ENCODE peak calls at places on chromosomes 13 and 19, in six cellular contexts. One of them, this sample, is unnamed.

GRCh38 chr13:54433511-54434206 is 1405.0 kb downstream of the OLFM4 start:
- DNase-seq in pancreas: no peak
- DNase-seq in fibroblast of mammary gland: no peak
- DNase-seq in AG09309: no peak
- DNase-seq in mesothelial cell of epicardium: no peak
- DNase-seq in gastrocnemius medialis: no peak
- DNase-seq in this sample: no peak

GRCh38 chr13:114132419-114133121 is at the start of gene RASA3:
- DNase-seq in mesothelial cell of epicardium: peak; percentile 76
- DNase-seq in gastrocnemius medialis: peak; percentile 58
- DNase-seq in pancreas: peak; percentile 88
- DNase-seq in AG09309: no peak
- DNase-seq in fibroblast of mammary gland: peak; percentile 68
- DNase-seq in this sample: peak; percentile 78

GRCh38 chr19:480016-480855 is 16.1 kb upstream of the MADCAM1 start:
- DNase-seq in fibroblast of mammary gland: peak; percentile 55
- DNase-seq in gastrocnemius medialis: no peak
- DNase-seq in AG09309: no peak
- DNase-seq in mesothelial cell of epicardium: peak; percentile 68
- DNase-seq in pancreas: peak; percentile 89
- DNase-seq in this sample: peak; percentile 12

GRCh38 chr19:55418185-55418584 is 10.6 kb upstream of the UBE2S start:
- DNase-seq in AG09309: peak; percentile 62
- DNase-seq in pancreas: no peak
- DNase-seq in fibroblast of mammary gland: peak; percentile 85
- DNase-seq in mesothelial cell of epicardium: peak; percentile 71
- DNase-seq in gastrocnemius medialis: no peak
- DNase-seq in this sample: peak; percentile 82

GRCh38 chr19:32543107-32543900 is 37.7 kb upstream of the PDCD5 start:
- DNase-seq in fibroblast of mammary gland: no peak
- DNase-seq in mesothelial cell of epicardium: no peak
- DNase-seq in AG09309: no peak
- DNase-seq in gastrocnemius medialis: no peak
- DNase-seq in pancreas: no peak
- DNase-seq in this sample: no peak

GRCh38 chr13:24277721-24278120 is 31.7 kb upstream of the C1QTNF9 start:
- DNase-seq in pancreas: no peak
- DNase-seq in fibroblast of mammary gland: no peak
- DNase-seq in AG09309: no peak
- DNase-seq in gastrocnemius medialis: no peak
- DNase-seq in mesothelial cell of epicardium: no peak
- DNase-seq in this sample: no peak

GRCh38 chr19:41753159-41753558 is 2.2 kb upstream of the CEACAM6 start:
- DNase-seq in mesothelial cell of epicardium: no peak
- DNase-seq in pancreas: peak; percentile 88
- DNase-seq in AG09309: no peak
- DNase-seq in fibroblast of mammary gland: peak; percentile 34
- DNase-seq in gastrocnemius medialis: no peak
- DNase-seq in this sample: no peak

GRCh38 chr13:50581586-50582196 is 261.8 kb downstream of the DLEU7 start:
- DNase-seq in gastrocnemius medialis: no peak
- DNase-seq in mesothelial cell of epicardium: no peak
- DNase-seq in AG09309: no peak
- DNase-seq in pancreas: no peak
- DNase-seq in fibroblast of mammary gland: no peak
- DNase-seq in this sample: no peak

GRCh38 chr13:102800145-102801041 is 1.5 kb downstream of the BIVM start:
- DNase-seq in pancreas: peak; percentile 94
- DNase-seq in fibroblast of mammary gland: peak; percentile 68
- DNase-seq in AG09309: peak; percentile 13
- DNase-seq in gastrocnemius medialis: peak; percentile 57
- DNase-seq in mesothelial cell of epicardium: peak; percentile 85
- DNase-seq in this sample: peak; percentile 81

GRCh38 chr19:48152552-48152951 is 17.6 kb downstream of the LIG1 start:
- DNase-seq in fibroblast of mammary gland: peak; percentile 56
- DNase-seq in gastrocnemius medialis: peak; percentile 12
- DNase-seq in AG09309: peak; percentile 14
- DNase-seq in pancreas: peak; percentile 83
- DNase-seq in mesothelial cell of epicardium: peak; percentile 79
- DNase-seq in this sample: peak; percentile 81

GRCh38 chr13:62387642-62388041 is 972.0 kb upstream of the PCDH20 start:
- DNase-seq in fibroblast of mammary gland: peak; percentile 8
- DNase-seq in AG09309: no peak
- DNase-seq in gastrocnemius medialis: no peak
- DNase-seq in mesothelial cell of epicardium: no peak
- DNase-seq in pancreas: no peak
- DNase-seq in this sample: peak; percentile 24

GRCh38 chr19:42023121-42023942 is 29.3 kb upstream of the ATP1A3 start:
- DNase-seq in AG09309: no peak
- DNase-seq in mesothelial cell of epicardium: no peak
- DNase-seq in gastrocnemius medialis: no peak
- DNase-seq in pancreas: no peak
- DNase-seq in fibroblast of mammary gland: peak; percentile 11
- DNase-seq in this sample: no peak

GRCh38 chr13:20188649-20189553 is 3.8 kb downstream of the GJB2 start:
- DNase-seq in pancreas: no peak
- DNase-seq in gastrocnemius medialis: no peak
- DNase-seq in AG09309: no peak
- DNase-seq in mesothelial cell of epicardium: no peak
- DNase-seq in fibroblast of mammary gland: no peak
- DNase-seq in this sample: no peak

GRCh38 chr13:91247768-91248167 is 99.7 kb upstream of the MIR17HG start:
- DNase-seq in pancreas: no peak
- DNase-seq in AG09309: no peak
- DNase-seq in mesothelial cell of epicardium: no peak
- DNase-seq in fibroblast of mammary gland: peak; percentile 1
- DNase-seq in gastrocnemius medialis: no peak
- DNase-seq in this sample: peak; percentile 27

GRCh38 chr19:13978721-13979191 is 26.4 kb downstream of the DCAF15 start:
- DNase-seq in fibroblast of mammary gland: no peak
- DNase-seq in AG09309: no peak
- DNase-seq in gastrocnemius medialis: no peak
- DNase-seq in mesothelial cell of epicardium: peak; percentile 70
- DNase-seq in pancreas: no peak
- DNase-seq in this sample: no peak

GRCh38 chr19:43470288-43470687 is 4.9 kb upstream of the LYPD3 start:
- DNase-seq in fibroblast of mammary gland: peak; percentile 69
- DNase-seq in gastrocnemius medialis: no peak
- DNase-seq in pancreas: no peak
- DNase-seq in AG09309: no peak
- DNase-seq in mesothelial cell of epicardium: no peak
- DNase-seq in this sample: peak; percentile 23

GRCh38 chr13:96011291-96011875 is 41.8 kb downstream of the UGGT2 start:
- DNase-seq in AG09309: no peak
- DNase-seq in pancreas: no peak
- DNase-seq in mesothelial cell of epicardium: no peak
- DNase-seq in gastrocnemius medialis: no peak
- DNase-seq in fibroblast of mammary gland: peak; percentile 80
- DNase-seq in this sample: no peak

GRCh38 chr13:112055417-112056206 is 11.3 kb upstream of the SOX1 start:
- DNase-seq in AG09309: no peak
- DNase-seq in mesothelial cell of epicardium: no peak
- DNase-seq in fibroblast of mammary gland: no peak
- DNase-seq in pancreas: peak; percentile 56
- DNase-seq in gastrocnemius medialis: no peak
- DNase-seq in this sample: no peak

GRCh38 chr13:30376426-30377311 is 45.6 kb upstream of the UBE2L5 start:
- DNase-seq in gastrocnemius medialis: no peak
- DNase-seq in pancreas: no peak
- DNase-seq in fibroblast of mammary gland: no peak
- DNase-seq in mesothelial cell of epicardium: no peak
- DNase-seq in AG09309: no peak
- DNase-seq in this sample: no peak

GRCh38 chr13:112253631-112254030 is 122.5 kb upstream of the SPACA7 start:
- DNase-seq in pancreas: no peak
- DNase-seq in gastrocnemius medialis: no peak
- DNase-seq in fibroblast of mammary gland: no peak
- DNase-seq in mesothelial cell of epicardium: no peak
- DNase-seq in AG09309: no peak
- DNase-seq in this sample: no peak

GRCh38 chr13:94435604-94436226 is 43.8 kb downstream of the DCT start:
- DNase-seq in AG09309: peak; percentile 31
- DNase-seq in gastrocnemius medialis: no peak
- DNase-seq in fibroblast of mammary gland: peak; percentile 72
- DNase-seq in mesothelial cell of epicardium: no peak
- DNase-seq in pancreas: no peak
- DNase-seq in this sample: peak; percentile 67

GRCh38 chr13:21670006-21670882 is 629 bp upstream of the FGF9 start:
- DNase-seq in gastrocnemius medialis: no peak
- DNase-seq in AG09309: no peak
- DNase-seq in mesothelial cell of epicardium: peak; percentile 80
- DNase-seq in pancreas: peak; percentile 82
- DNase-seq in fibroblast of mammary gland: peak; percentile 25
- DNase-seq in this sample: peak; percentile 73
- TF ChIP-seq CTCF in gastrocnemius medialis: no peak
- TF ChIP-seq CTCF in AG09309: no peak
- TF ChIP-seq CTCF in mesothelial cell of epicardium: peak; percentile 19
- TF ChIP-seq CTCF in pancreas: no peak
- TF ChIP-seq CTCF in fibroblast of mammary gland: no peak
- TF ChIP-seq CTCF in this sample: peak; percentile 5

GRCh38 chr19:18427752-18428131 is 8.5 kb downstream of the SSBP4 start:
- DNase-seq in pancreas: no peak
- DNase-seq in mesothelial cell of epicardium: no peak
- DNase-seq in AG09309: no peak
- DNase-seq in fibroblast of mammary gland: no peak
- DNase-seq in gastrocnemius medialis: no peak
- DNase-seq in this sample: no peak

GRCh38 chr19:18428173-18428836 is 9.1 kb downstream of the SSBP4 start:
- DNase-seq in AG09309: no peak
- DNase-seq in gastrocnemius medialis: no peak
- DNase-seq in mesothelial cell of epicardium: no peak
- DNase-seq in pancreas: no peak
- DNase-seq in fibroblast of mammary gland: no peak
- DNase-seq in this sample: no peak

GRCh38 chr19:18429717-18430416 is 8.1 kb downstream of the ISYNA1 start:
- DNase-seq in gastrocnemius medialis: no peak
- DNase-seq in pancreas: no peak
- DNase-seq in fibroblast of mammary gland: no peak
- DNase-seq in mesothelial cell of epicardium: no peak
- DNase-seq in AG09309: no peak
- DNase-seq in this sample: no peak

GRCh38 chr19:18430417-18431144 is 7.4 kb downstream of the ISYNA1 start:
- DNase-seq in AG09309: no peak
- DNase-seq in mesothelial cell of epicardium: no peak
- DNase-seq in gastrocnemius medialis: no peak
- DNase-seq in fibroblast of mammary gland: no peak
- DNase-seq in pancreas: peak; percentile 54
- DNase-seq in this sample: no peak

DNA sequence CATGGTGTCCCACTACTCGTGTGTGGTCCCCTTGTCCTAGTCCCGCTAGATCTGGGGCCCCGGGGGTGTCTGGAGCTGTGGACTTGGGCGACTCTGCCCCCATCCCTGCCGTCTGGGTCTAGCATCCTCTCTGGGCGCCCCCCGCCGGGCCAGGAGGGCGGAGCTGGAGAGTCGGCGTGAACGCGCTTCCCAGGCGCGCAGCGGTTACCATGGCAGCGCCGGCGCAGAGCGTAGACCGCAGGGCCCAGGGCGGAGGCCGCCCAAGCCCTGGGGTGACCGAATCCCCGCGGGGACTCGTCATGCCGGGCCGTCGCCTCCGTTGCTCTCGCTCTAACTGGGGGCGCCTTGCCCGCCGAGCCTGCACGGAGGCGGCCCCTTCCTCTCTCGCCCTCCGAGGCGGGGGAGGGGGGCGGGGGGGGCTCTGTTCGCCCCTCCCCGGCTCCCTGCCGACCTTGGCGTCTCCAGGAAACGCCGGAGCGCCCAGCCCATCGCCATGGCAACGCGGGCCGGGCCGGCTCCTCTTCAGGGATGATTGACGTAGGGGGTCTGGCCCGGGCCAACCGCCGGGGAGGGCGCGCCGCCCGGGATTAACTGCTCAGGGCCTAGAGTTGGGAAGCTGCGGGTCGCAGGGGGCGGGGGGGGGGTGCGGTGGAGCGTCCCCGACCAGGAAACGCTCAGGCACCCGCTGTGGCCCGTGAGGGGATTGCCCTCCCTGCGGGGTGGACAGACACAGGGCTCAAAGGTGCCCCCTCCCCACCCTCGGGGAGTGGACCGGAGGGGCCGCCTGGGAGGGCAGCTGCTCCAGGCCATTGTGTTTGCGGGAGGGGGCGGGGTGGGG is 8.9 kb downstream of the ISYNA1 start:
- DNase-seq in mesothelial cell of epicardium: peak; percentile 81
- DNase-seq in AG09309: no peak
- DNase-seq in pancreas: no peak
- DNase-seq in gastrocnemius medialis: no peak
- DNase-seq in fibroblast of mammary gland: peak; percentile 56
- DNase-seq in this sample: peak; percentile 95
- TF ChIP-seq CTCF in mesothelial cell of epicardium: no peak
- TF ChIP-seq CTCF in AG09309: no peak
- TF ChIP-seq CTCF in pancreas: no peak
- TF ChIP-seq CTCF in gastrocnemius medialis: no peak
- TF ChIP-seq CTCF in fibroblast of mammary gland: no peak
- TF ChIP-seq CTCF in this sample: no peak

GRCh38 chr13:45995245-45995644 is 57.3 kb downstream of the ZC3H13 start:
- DNase-seq in gastrocnemius medialis: no peak
- DNase-seq in fibroblast of mammary gland: no peak
- DNase-seq in AG09309: no peak
- DNase-seq in mesothelial cell of epicardium: no peak
- DNase-seq in pancreas: no peak
- DNase-seq in this sample: no peak

GRCh38 chr13:45989607-45990006 is 62.9 kb downstream of the ZC3H13 start:
- DNase-seq in mesothelial cell of epicardium: no peak
- DNase-seq in AG09309: peak; percentile 42
- DNase-seq in fibroblast of mammary gland: peak; percentile 84
- DNase-seq in gastrocnemius medialis: no peak
- DNase-seq in pancreas: no peak
- DNase-seq in this sample: peak; percentile 81

GRCh38 chr13:45996631-45997030 is 55.9 kb downstream of the ZC3H13 start:
- DNase-seq in pancreas: no peak
- DNase-seq in AG09309: no peak
- DNase-seq in mesothelial cell of epicardium: no peak
- DNase-seq in fibroblast of mammary gland: no peak
- DNase-seq in gastrocnemius medialis: no peak
- DNase-seq in this sample: no peak

GRCh38 chr13:45994752-45995151 is 57.8 kb downstream of the ZC3H13 start:
- DNase-seq in gastrocnemius medialis: no peak
- DNase-seq in mesothelial cell of epicardium: no peak
- DNase-seq in pancreas: no peak
- DNase-seq in fibroblast of mammary gland: no peak
- DNase-seq in AG09309: no peak
- DNase-seq in this sample: no peak
- TF ChIP-seq CTCF in gastrocnemius medialis: no peak
- TF ChIP-seq CTCF in mesothelial cell of epicardium: no peak
- TF ChIP-seq CTCF in pancreas: no peak
- TF ChIP-seq CTCF in fibroblast of mammary gland: no peak
- TF ChIP-seq CTCF in AG09309: no peak
- TF ChIP-seq CTCF in this sample: no peak

DNA sequence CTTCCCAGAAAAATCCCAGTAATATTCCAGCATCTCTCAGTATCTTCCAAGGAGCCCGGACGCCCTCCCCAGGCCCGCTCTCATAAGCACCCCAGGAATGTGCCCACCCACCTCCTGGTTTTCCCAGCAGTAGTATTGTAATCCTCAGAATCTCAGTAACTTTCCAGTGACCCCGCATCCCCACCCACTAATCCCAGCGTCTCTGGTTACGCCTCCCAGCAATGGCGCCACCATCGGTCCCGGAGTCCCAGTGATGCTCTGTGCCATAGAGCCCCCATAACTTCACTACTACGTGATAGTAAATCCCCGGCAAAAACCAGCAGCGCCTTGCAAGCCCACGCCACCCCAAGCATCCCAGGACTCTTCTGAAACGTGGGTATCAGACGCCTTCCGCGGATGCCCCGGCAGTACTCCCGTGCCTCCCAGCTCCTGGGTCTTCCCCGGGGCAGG is 961 bp upstream of the PNPLA6 start:
- DNase-seq in gastrocnemius medialis: no peak
- DNase-seq in AG09309: peak; percentile 64
- DNase-seq in pancreas: peak; percentile 63
- DNase-seq in fibroblast of mammary gland: peak; percentile 83
- DNase-seq in mesothelial cell of epicardium: peak; percentile 69
- DNase-seq in this sample: peak; percentile 81
- TF ChIP-seq CTCF in gastrocnemius medialis: no peak
- TF ChIP-seq CTCF in AG09309: peak; percentile 48
- TF ChIP-seq CTCF in pancreas: no peak
- TF ChIP-seq CTCF in fibroblast of mammary gland: peak; percentile 4
- TF ChIP-seq CTCF in mesothelial cell of epicardium: no peak
- TF ChIP-seq CTCF in this sample: peak; percentile 29